ENCODE peak calls at places on chromosomes 7 and 10, in seven cellular contexts. P is epithelial cell of esophagus; W is heart left ventricle; B is activated CD4-positive, alpha-beta memory T cell treated with anti-CD3 and anti-CD28 coated beads, Interleukin-2, amount 10 ng/mL, durations not matched to agents 7 days and 5 days; J is coronary artery; D is astrocyte; G is testis. Z is an unnamed sample.

GRCh38 chr7:134729895-134730294 is 49.5 kb upstream of the CALD1 start:
- DNase-seq in P (no peak), W (no peak), B (no peak), J (no peak), D (no peak), G (no peak), Z (no peak)

GRCh38 chr7:4683043-4683883 is 1.2 kb downstream of the FOXK1 start:
- DNase-seq in P (peak; percentile 31), W (peak; percentile 72), B (peak; percentile 26), J (no peak), D (no peak), G (no peak), Z (no peak)

GRCh38 chr7:121024568-121025055 is 36.1 kb downstream of the CPED1 start:
- DNase-seq in P (no peak), W (no peak), B (no peak), J (no peak), D (no peak), G (no peak), Z (no peak)

GRCh38 chr7:31957090-31957720 is 113.0 kb downstream of the PDE1C start:
- DNase-seq in P (peak; percentile 34), W (no peak), B (no peak), J (no peak), D (peak; percentile 56), G (no peak), Z (peak; percentile 31)

GRCh38 chr7:107613948-107614347 is 33.9 kb downstream of the BCAP29 start:
- DNase-seq in P (no peak), W (no peak), B (no peak), J (no peak), D (no peak), G (no peak), Z (no peak)

GRCh38 chr7:93194368-93194767 is 31.9 kb downstream of the HEPACAM2 start:
- DNase-seq in P (peak; percentile 81), W (no peak), B (no peak), J (no peak), D (peak; percentile 2), G (no peak), Z (peak; percentile 29)

GRCh38 chr10:90805211-90805610 is 52.6 kb downstream of the HTR7 start:
- DNase-seq in P (no peak), W (no peak), B (no peak), J (no peak), D (no peak), G (no peak), Z (no peak)

GRCh38 chr10:71734797-71735196 is 15.2 kb upstream of the C10orf105 start:
- DNase-seq in P (no peak), W (no peak), B (no peak), J (no peak), D (no peak), G (no peak), Z (no peak)

GRCh38 chr10:68876919-68877250 is 24.2 kb upstream of the DDX50 start:
- DNase-seq in P (no peak), W (no peak), B (no peak), J (no peak), D (no peak), G (no peak), Z (no peak)

GRCh38 chr10:70139997-70140250 is 6.6 kb downstream of the TYSND1 start:
- DNase-seq in P (no peak), W (no peak), B (no peak), J (no peak), D (no peak), G (no peak), Z (no peak)

Z was measured in renal cortical epithelial cell.